ENCODE peak calls at places on chromosomes 13 and 19, in six cellular contexts. L is epithelial cell of esophagus, K is HFF-Myc, A is SK-N-SH, T is HFFc6, D is stomach. B is an unnamed sample.

GRCh38 chr19:4277051-4277700 is 1.9 kb upstream of the SHD start:
- DNase-seq in L (no peak), K (no peak), A (peak), T (no peak), D (no peak), B (no peak)

GRCh38 chr13:85828094-85828684 is 29.0 kb upstream of the SLITRK6 start:
- DNase-seq in L (peak), K (no peak), A (peak), T (no peak), D (no peak), B (no peak)

GRCh38 chr19:45442927-45443461 is 19.3 kb upstream of the ERCC1 start:
- DNase-seq in L (peak), K (no peak), A (peak), T (no peak), D (peak), B (no peak)

GRCh38 chr19:23527797-23528196 is 132.5 kb upstream of the ZNF91 start:
- DNase-seq in L (no peak), K (no peak), A (no peak), T (peak), D (no peak), B (no peak)

GRCh38 chr19:17103177-17103576 is 27.6 kb downstream of the MYO9B start:
- DNase-seq in L (peak), K (no peak), A (peak), T (peak), D (peak), B (peak)

GRCh38 chr19:17797397-17798201 is 2.7 kb downstream of the B3GNT3 start:
- DNase-seq in L (peak), K (no peak), A (peak), T (peak), D (peak), B (peak)

GRCh38 chr13:57666554-57666953 is 35.0 kb downstream of the PCDH17 start:
- DNase-seq in L (no peak), K (no peak), A (no peak), T (no peak), D (no peak), B (no peak)

GRCh38 chr19:3655402-3656072 is 28.9 kb upstream of the CACTIN start:
- DNase-seq in L (peak), K (peak), A (peak), T (peak), D (peak), B (no peak)

GRCh38 chr19:7417671-7418324 is 69.1 kb downstream of the ARHGEF18 start:
- DNase-seq in L (peak), K (no peak), A (no peak), T (peak), D (no peak), B (no peak)

GRCh38 chr13:100601716-100602115 is 13.1 kb upstream of the GGACT start:
- DNase-seq in L (no peak), K (no peak), A (no peak), T (no peak), D (no peak), B (no peak)

GRCh38 chr19:30036154-30037129 is 94.4 kb downstream of the URI1 start:
- DNase-seq in L (no peak), K (peak), A (no peak), T (peak), D (no peak), B (no peak)

GRCh38 chr13:23753523-23753922 is 135.7 kb downstream of the MIPEP start:
- DNase-seq in L (peak), K (no peak), A (no peak), T (peak), D (no peak), B (no peak)

GRCh38 chr13:23022667-23023066 is 158.1 kb upstream of the SGCG start:
- DNase-seq in L (no peak), K (no peak), A (no peak), T (no peak), D (no peak), B (no peak)

GRCh38 chr13:33180009-33180804 is 105.3 kb downstream of the STARD13 start:
- DNase-seq in L (no peak), K (no peak), A (no peak), T (no peak), D (no peak), B (no peak)

GRCh38 chr19:35284153-35285140 is 2.1 kb downstream of the HAMP start:
- DNase-seq in L (no peak), K (no peak), A (no peak), T (no peak), D (no peak), B (no peak)

GRCh38 chr19:11160119-11160768 is 4.7 kb upstream of the SPC24 start:
- DNase-seq in L (no peak), K (no peak), A (peak), T (no peak), D (no peak), B (no peak)

GRCh38 chr13:109074436-109074835 is 445.0 kb downstream of the MYO16 start:
- DNase-seq in L (no peak), K (no peak), A (no peak), T (no peak), D (no peak), B (no peak)

GRCh38 chr13:77595166-77595810 is 59.8 kb downstream of the SCEL start:
- DNase-seq in L (no peak), K (no peak), A (no peak), T (no peak), D (no peak), B (no peak)

GRCh38 chr13:80196756-80197155 is 144.2 kb downstream of the SPRY2 start:
- DNase-seq in L (peak), K (no peak), A (no peak), T (peak), D (no peak), B (no peak)

GRCh38 chr13:52104624-52105023 is 24.2 kb downstream of the NEK5 start:
- DNase-seq in L (peak), K (no peak), A (no peak), T (no peak), D (no peak), B (no peak)

GRCh38 chr19:45780146-45780447 is 2.2 kb downstream of the DMPK start:
- DNase-seq in L (no peak), K (no peak), A (no peak), T (no peak), D (no peak), B (no peak)

GRCh38 chr13:30463820-30464495 is 1.8 kb downstream of the HMGB1 start:
- DNase-seq in L (peak), K (no peak), A (no peak), T (peak), D (peak), B (peak)

GRCh38 chr19:17720487-17720839 is 1.2 kb downstream of the MAP1S start:
- DNase-seq in L (no peak), K (no peak), A (no peak), T (no peak), D (no peak), B (no peak)

GRCh38 chr19:13103961-13104847 is 1.5 kb upstream of the LYL1 start:
- DNase-seq in L (no peak), K (no peak), A (peak), T (no peak), D (peak), B (peak)

GRCh38 chr13:44692173-44692713 is 116.1 kb upstream of the TSC22D1 start:
- DNase-seq in L (no peak), K (no peak), A (no peak), T (peak), D (no peak), B (no peak)

GRCh38 chr13:44273991-44274810 is 99.4 kb upstream of the SERP2 start:
- DNase-seq in L (no peak), K (no peak), A (no peak), T (peak), D (no peak), B (peak)

GRCh38 chr13:68056816-68057710 is 826.9 kb upstream of the PCDH9 start:
- DNase-seq in L (peak), K (no peak), A (no peak), T (no peak), D (no peak), B (peak)

GRCh38 chr13:108595416-108596257 is 33.8 kb upstream of the MYO16 start:
- DNase-seq in L (no peak), K (no peak), A (no peak), T (no peak), D (no peak), B (no peak)

GRCh38 chr13:24670927-24671326 is 9.3 kb upstream of the ATP12A start:
- DNase-seq in L (no peak), K (no peak), A (peak), T (peak), D (no peak), B (peak)

GRCh38 chr13:109790951-109791605 is 4.7 kb upstream of the IRS2 start:
- DNase-seq in L (peak), K (no peak), A (peak), T (no peak), D (no peak), B (peak)

GRCh38 chr13:19072543-19072942 is 109.1 kb downstream of the TUBA3C start:
- DNase-seq in L (no peak), K (no peak), A (no peak), T (no peak), D (no peak), B (no peak)

GRCh38 chr19:7679017-7679720 is 1.5 kb upstream of the TRAPPC5 start:
- DNase-seq in L (peak), K (no peak), A (peak), T (no peak), D (no peak), B (peak)

GRCh38 chr19:16883518-16883917 is 5.3 kb upstream of the F2RL3 start:
- DNase-seq in L (peak), K (no peak), A (no peak), T (no peak), D (no peak), B (no peak)

GRCh38 chr13:22944378-22944777 is 236.4 kb upstream of the SGCG start:
- DNase-seq in L (no peak), K (no peak), A (no peak), T (no peak), D (no peak), B (no peak)

GRCh38 chr19:34838753-34839431 is 65.9 kb upstream of the ZNF599 start:
- DNase-seq in L (peak), K (no peak), A (no peak), T (no peak), D (peak), B (peak)

GRCh38 chr13:52804202-52804641 is 44.2 kb downstream of the PCDH8 start:
- DNase-seq in L (no peak), K (no peak), A (peak), T (no peak), D (no peak), B (no peak)

GRCh38 chr13:40060318-40061007 is 405.0 kb downstream of the COG6 start:
- DNase-seq in L (peak), K (no peak), A (no peak), T (no peak), D (peak), B (peak)

GRCh38 chr13:113209880-113210421 is 538 bp downstream of the CUL4A start:
- DNase-seq in L (peak), K (no peak), A (peak), T (peak), D (peak), B (peak)

GRCh38 chr19:38473201-38473600 is 39.7 kb downstream of the RYR1 start:
- DNase-seq in L (no peak), K (no peak), A (no peak), T (no peak), D (no peak), B (no peak)

GRCh38 chr19:38483016-38483630 is 49.6 kb downstream of the RYR1 start:
- DNase-seq in L (no peak), K (no peak), A (peak), T (no peak), D (no peak), B (no peak)

GRCh38 chr19:38482496-38482895 is 49.0 kb downstream of the RYR1 start:
- DNase-seq in L (no peak), K (no peak), A (no peak), T (no peak), D (no peak), B (no peak)

GRCh38 chr19:38475176-38475575 is 41.7 kb downstream of the RYR1 start:
- DNase-seq in L (no peak), K (no peak), A (no peak), T (no peak), D (no peak), B (no peak)

DNA sequence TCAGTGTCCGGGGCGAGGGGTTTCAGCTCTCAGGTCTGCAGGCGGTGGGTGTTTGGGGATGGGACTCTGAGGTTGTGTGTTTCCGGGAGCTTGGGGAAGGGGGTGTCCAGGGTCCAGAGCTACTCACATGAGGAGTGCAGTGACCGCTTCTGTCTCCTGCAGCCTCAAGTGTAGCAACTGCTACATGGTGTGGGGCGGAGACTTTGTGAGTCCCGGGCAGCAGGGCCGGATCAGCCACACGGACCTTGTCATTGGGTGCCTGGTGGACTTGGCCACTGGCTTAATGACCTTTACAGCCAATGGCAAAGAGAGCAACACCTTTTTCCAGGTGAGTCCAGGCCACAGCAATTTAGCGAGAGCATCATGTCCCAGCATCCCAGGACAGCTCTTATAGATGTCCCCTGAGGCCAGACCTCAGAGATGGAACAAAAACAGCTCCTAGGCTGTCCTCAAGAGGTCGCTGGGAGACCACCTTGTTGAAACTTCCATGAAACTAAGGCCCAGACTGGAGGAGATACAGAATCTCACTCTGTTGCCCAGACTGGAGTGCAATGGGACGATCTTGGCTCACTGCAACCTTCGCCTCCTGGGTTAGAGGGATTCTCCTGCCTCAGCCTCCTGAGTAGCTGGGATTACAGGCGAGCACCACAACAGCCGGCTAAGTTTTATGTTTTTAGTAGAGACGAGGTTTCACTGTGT is 44.9 kb downstream of the RYR1 start:
- DNase-seq in L (no peak), K (no peak), A (peak), T (no peak), D (no peak), B (no peak)
- TF ChIP-seq CTCF in L (no peak), K (peak), A (peak), T (peak), D (no peak), B (no peak)

GRCh38 chr19:40601061-40601973 is at the start of gene LTBP4:
- DNase-seq in L (peak), K (no peak), A (peak), T (no peak), D (no peak), B (peak)
- TF ChIP-seq CTCF in L (no peak), K (peak), A (no peak), T (no peak), D (no peak), B (no peak)

GRCh38 chr13:111531505-111531904 is 211.1 kb downstream of the TEX29 start:
- DNase-seq in L (no peak), K (no peak), A (no peak), T (peak), D (no peak), B (no peak)
- TF ChIP-seq CTCF in L (no peak), K (no peak), A (peak), T (no peak), D (peak), B (peak)

GRCh38 chr19:50478901-50479715 is 2.5 kb upstream of the GARIN5A start:
- DNase-seq in L (peak), K (no peak), A (no peak), T (no peak), D (no peak), B (no peak)
- TF ChIP-seq CTCF in L (peak), K (peak), A (peak), T (peak), D (no peak), B (no peak)

GRCh38 chr19:1811942-1812425 is at the start of gene ATP8B3:
- DNase-seq in L (no peak), K (no peak), A (peak), T (no peak), D (peak), B (no peak)
- TF ChIP-seq CTCF in L (no peak), K (peak), A (peak), T (peak), D (no peak), B (no peak)

GRCh38 chr19:55809381-55810058 is 22.3 kb downstream of the NLRP11 start:
- DNase-seq in L (peak), K (peak), A (peak), T (peak), D (peak), B (peak)
- TF ChIP-seq CTCF in L (no peak), K (peak), A (peak), T (peak), D (peak), B (peak)

GRCh38 chr13:47463002-47463401 is 538.1 kb downstream of the SUCLA2 start:
- DNase-seq in L (no peak), K (no peak), A (no peak), T (no peak), D (no peak), B (no peak)

GRCh38 chr13:47459512-47459911 is 541.6 kb downstream of the SUCLA2 start:
- DNase-seq in L (no peak), K (no peak), A (peak), T (peak), D (no peak), B (no peak)

GRCh38 chr13:47463726-47464125 is 537.3 kb downstream of the SUCLA2 start:
- DNase-seq in L (no peak), K (no peak), A (no peak), T (peak), D (no peak), B (no peak)
- TF ChIP-seq CTCF in L (no peak), K (no peak), A (no peak), T (peak), D (no peak), B (no peak)

DNA sequence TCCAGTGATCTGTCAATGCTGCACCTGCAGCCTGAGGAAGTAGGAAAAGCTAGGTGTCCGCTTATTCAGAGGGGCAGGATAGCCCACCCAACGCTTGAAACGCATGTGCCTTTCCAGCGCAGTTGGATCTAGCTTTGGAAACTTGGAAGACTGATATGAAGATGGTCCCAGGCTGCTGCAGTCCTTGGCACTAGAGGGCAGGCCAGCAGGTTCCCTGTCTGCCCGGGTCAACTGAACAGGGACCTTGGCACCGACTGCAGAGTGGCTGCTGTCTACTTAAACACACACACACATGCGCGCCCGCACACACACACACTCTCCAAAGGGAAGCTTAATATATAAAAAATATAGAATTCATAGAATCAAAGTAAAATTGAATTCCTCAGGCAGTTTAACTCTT is 100.0 kb downstream of the TSHZ3 start:
- DNase-seq in L (no peak), K (no peak), A (no peak), T (no peak), D (no peak), B (no peak)
- TF ChIP-seq CTCF in L (no peak), K (peak), A (peak), T (peak), D (no peak), B (no peak)

DNA sequence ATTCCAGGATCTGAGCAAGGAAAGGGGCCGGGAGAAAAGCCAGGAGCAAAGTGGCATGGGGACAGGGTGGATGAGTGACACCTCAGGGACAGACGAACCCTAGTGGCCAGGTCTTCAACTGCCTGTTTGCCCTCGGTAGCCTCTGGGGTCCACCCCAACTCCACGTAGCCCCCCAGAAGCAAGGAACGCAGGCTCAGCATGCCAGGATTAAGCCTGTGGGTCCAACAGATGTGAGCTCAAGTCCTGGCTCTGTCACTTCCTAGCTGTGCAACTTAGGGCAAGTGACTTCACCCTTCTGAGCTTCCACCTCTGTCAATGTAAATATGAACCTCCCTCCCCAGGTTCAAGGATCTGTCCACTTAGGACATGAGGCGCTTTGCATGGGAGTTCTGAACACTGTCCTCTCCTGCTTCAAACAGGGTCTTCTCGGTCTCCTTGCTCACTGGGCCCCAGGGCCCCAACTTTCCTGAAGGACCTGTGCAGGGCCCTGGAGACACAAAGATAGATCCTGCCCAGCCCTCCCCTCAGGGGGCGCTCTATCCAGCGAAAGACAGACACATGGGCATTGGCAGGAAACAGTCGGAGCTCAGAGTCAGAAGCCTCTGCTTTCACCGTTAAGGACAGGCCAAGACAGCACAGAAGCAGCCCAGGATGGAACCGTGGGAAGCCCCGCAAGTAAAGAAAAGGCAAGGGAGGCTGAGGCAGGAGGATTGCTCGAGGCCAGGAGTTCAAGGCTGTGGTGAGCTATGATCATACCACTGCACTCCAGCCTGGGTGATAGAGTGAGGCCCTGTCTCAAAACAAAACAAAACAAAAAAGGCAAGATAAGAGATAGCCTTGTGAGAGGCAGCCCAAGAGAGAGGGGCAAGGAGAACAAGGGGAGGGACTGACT is 13.2 kb downstream of the SYDE1 start:
- DNase-seq in L (no peak), K (no peak), A (no peak), T (no peak), D (no peak), B (no peak)
- TF ChIP-seq CTCF in L (no peak), K (no peak), A (no peak), T (peak), D (no peak), B (no peak)